ENCODE peak calls at places on chromosomes 12 and 14, in nine cellular contexts. One of them, this sample, is unnamed.

GRCh38 chr12:97022831-97023230 is 115.8 kb downstream of the NEDD1 start:
- DNase-seq in type B pancreatic cell: no peak
- DNase-seq in SK-N-SH: no peak
- DNase-seq in body of pancreas: no peak
- DNase-seq in A549: no peak
- DNase-seq in fibroblast of lung: no peak
- DNase-seq in AG04450: no peak
- DNase-seq in foreskin fibroblast: no peak
- DNase-seq in cardiac muscle cell: no peak
- DNase-seq in this sample: no peak

GRCh38 chr14:94307410-94307992 is 14.4 kb upstream of the SERPINA10 start:
- DNase-seq in A549: peak
- DNase-seq in foreskin fibroblast: peak
- DNase-seq in AG04450: no peak
- DNase-seq in fibroblast of lung: no peak
- DNase-seq in SK-N-SH: no peak
- DNase-seq in cardiac muscle cell: no peak
- DNase-seq in body of pancreas: no peak
- DNase-seq in type B pancreatic cell: no peak
- DNase-seq in this sample: no peak

GRCh38 chr14:60166144-60166543 is 946 bp upstream of the DHRS7 start:
- DNase-seq in cardiac muscle cell: no peak
- DNase-seq in A549: no peak
- DNase-seq in AG04450: no peak
- DNase-seq in type B pancreatic cell: no peak
- DNase-seq in body of pancreas: no peak
- DNase-seq in fibroblast of lung: no peak
- DNase-seq in SK-N-SH: no peak
- DNase-seq in foreskin fibroblast: peak
- DNase-seq in this sample: no peak

GRCh38 chr12:46516238-46516932 is 143.8 kb upstream of the SLC38A2 start:
- DNase-seq in AG04450: no peak
- DNase-seq in type B pancreatic cell: no peak
- DNase-seq in A549: no peak
- DNase-seq in body of pancreas: no peak
- DNase-seq in foreskin fibroblast: no peak
- DNase-seq in SK-N-SH: no peak
- DNase-seq in cardiac muscle cell: no peak
- DNase-seq in fibroblast of lung: no peak
- DNase-seq in this sample: no peak

GRCh38 chr12:1776139-1776975 is 44.0 kb upstream of the LRTM2 start:
- DNase-seq in A549: peak
- DNase-seq in foreskin fibroblast: peak
- DNase-seq in body of pancreas: no peak
- DNase-seq in AG04450: no peak
- DNase-seq in SK-N-SH: peak
- DNase-seq in fibroblast of lung: no peak
- DNase-seq in type B pancreatic cell: no peak
- DNase-seq in cardiac muscle cell: peak
- DNase-seq in this sample: no peak

GRCh38 chr12:45407188-45407850 is 191.4 kb downstream of the ANO6 start:
- DNase-seq in body of pancreas: peak
- DNase-seq in fibroblast of lung: peak
- DNase-seq in cardiac muscle cell: peak
- DNase-seq in A549: no peak
- DNase-seq in SK-N-SH: no peak
- DNase-seq in AG04450: peak
- DNase-seq in type B pancreatic cell: no peak
- DNase-seq in foreskin fibroblast: no peak
- DNase-seq in this sample: no peak

GRCh38 chr12:83074495-83074894 is 387.8 kb downstream of the TMTC2 start:
- DNase-seq in fibroblast of lung: no peak
- DNase-seq in foreskin fibroblast: no peak
- DNase-seq in cardiac muscle cell: no peak
- DNase-seq in type B pancreatic cell: no peak
- DNase-seq in A549: peak
- DNase-seq in body of pancreas: no peak
- DNase-seq in SK-N-SH: no peak
- DNase-seq in AG04450: no peak
- DNase-seq in this sample: no peak

GRCh38 chr12:64450711-64451486 is 1.0 kb upstream of the TBK1 start:
- DNase-seq in fibroblast of lung: peak
- DNase-seq in foreskin fibroblast: peak
- DNase-seq in AG04450: no peak
- DNase-seq in SK-N-SH: peak
- DNase-seq in A549: no peak
- DNase-seq in type B pancreatic cell: no peak
- DNase-seq in cardiac muscle cell: peak
- DNase-seq in body of pancreas: no peak
- DNase-seq in this sample: no peak

GRCh38 chr12:4267904-4268548 is 5.5 kb upstream of the CCND2 start:
- DNase-seq in body of pancreas: no peak
- DNase-seq in cardiac muscle cell: no peak
- DNase-seq in AG04450: no peak
- DNase-seq in type B pancreatic cell: no peak
- DNase-seq in A549: no peak
- DNase-seq in fibroblast of lung: peak
- DNase-seq in foreskin fibroblast: no peak
- DNase-seq in SK-N-SH: no peak
- DNase-seq in this sample: no peak

GRCh38 chr14:76772300-76773187 is 11.3 kb downstream of the VASH1 start:
- DNase-seq in AG04450: peak
- DNase-seq in fibroblast of lung: peak
- DNase-seq in SK-N-SH: no peak
- DNase-seq in type B pancreatic cell: peak
- DNase-seq in cardiac muscle cell: peak
- DNase-seq in body of pancreas: no peak
- DNase-seq in A549: no peak
- DNase-seq in foreskin fibroblast: peak
- DNase-seq in this sample: no peak

GRCh38 chr12:132294121-132295034 is 35.0 kb downstream of the GALNT9 start:
- DNase-seq in AG04450: no peak
- DNase-seq in fibroblast of lung: no peak
- DNase-seq in type B pancreatic cell: no peak
- DNase-seq in foreskin fibroblast: no peak
- DNase-seq in A549: no peak
- DNase-seq in body of pancreas: no peak
- DNase-seq in cardiac muscle cell: no peak
- DNase-seq in SK-N-SH: no peak
- DNase-seq in this sample: no peak

GRCh38 chr14:88468396-88468795 is 82.9 kb downstream of the SPATA7 start:
- DNase-seq in cardiac muscle cell: peak
- DNase-seq in body of pancreas: no peak
- DNase-seq in foreskin fibroblast: peak
- DNase-seq in type B pancreatic cell: no peak
- DNase-seq in fibroblast of lung: peak
- DNase-seq in AG04450: peak
- DNase-seq in A549: no peak
- DNase-seq in SK-N-SH: no peak
- DNase-seq in this sample: no peak

GRCh38 chr14:58637391-58638230 is at the start of gene DACT1:
- DNase-seq in fibroblast of lung: peak
- DNase-seq in body of pancreas: peak
- DNase-seq in SK-N-SH: peak
- DNase-seq in cardiac muscle cell: peak
- DNase-seq in foreskin fibroblast: peak
- DNase-seq in A549: peak
- DNase-seq in type B pancreatic cell: peak
- DNase-seq in AG04450: peak
- DNase-seq in this sample: peak

GRCh38 chr14:58638231-58639205 is 756 bp downstream of the DACT1 start:
- DNase-seq in fibroblast of lung: peak
- DNase-seq in SK-N-SH: peak
- DNase-seq in foreskin fibroblast: peak
- DNase-seq in type B pancreatic cell: no peak
- DNase-seq in A549: peak
- DNase-seq in body of pancreas: peak
- DNase-seq in AG04450: no peak
- DNase-seq in cardiac muscle cell: peak
- DNase-seq in this sample: no peak

GRCh38 chr14:58640959-58641358 is 3.2 kb downstream of the DACT1 start:
- DNase-seq in foreskin fibroblast: no peak
- DNase-seq in fibroblast of lung: no peak
- DNase-seq in type B pancreatic cell: no peak
- DNase-seq in AG04450: no peak
- DNase-seq in A549: no peak
- DNase-seq in cardiac muscle cell: no peak
- DNase-seq in body of pancreas: no peak
- DNase-seq in SK-N-SH: no peak
- DNase-seq in this sample: no peak

GRCh38 chr14:58641509-58641908 is 3.7 kb downstream of the DACT1 start:
- DNase-seq in A549: no peak
- DNase-seq in cardiac muscle cell: no peak
- DNase-seq in body of pancreas: no peak
- DNase-seq in fibroblast of lung: no peak
- DNase-seq in SK-N-SH: no peak
- DNase-seq in AG04450: no peak
- DNase-seq in type B pancreatic cell: no peak
- DNase-seq in foreskin fibroblast: no peak
- DNase-seq in this sample: no peak

DNA sequence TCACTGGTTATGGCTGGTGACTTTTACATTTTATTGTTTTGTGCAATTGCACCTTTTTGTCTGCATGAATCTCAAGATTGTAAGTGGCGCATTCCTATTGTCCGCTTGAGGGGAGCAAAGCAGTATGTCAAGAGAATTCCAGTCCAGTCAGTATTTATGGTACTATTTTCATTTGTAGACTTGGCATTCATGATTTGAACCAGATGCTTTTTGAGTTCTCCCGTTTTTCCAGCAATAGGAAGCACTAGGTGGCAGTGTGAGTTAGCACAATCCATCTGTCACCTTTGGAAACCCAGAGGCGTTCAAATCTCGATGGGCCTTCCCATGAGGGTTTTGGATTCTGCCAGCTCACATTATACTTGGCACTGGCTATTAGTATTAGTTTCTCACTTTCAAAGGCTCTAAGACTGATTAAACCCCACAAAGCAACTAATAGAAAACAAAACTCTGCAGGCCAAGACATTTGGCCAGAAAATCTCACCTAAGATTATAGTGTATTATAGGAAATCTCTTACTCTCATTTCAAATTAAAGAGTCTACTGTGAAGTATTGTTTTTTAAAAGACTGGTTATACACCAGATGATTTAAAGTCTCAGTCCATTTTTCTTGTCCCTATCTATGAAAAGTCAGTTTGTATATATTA is 2.2 kb downstream of the DACT1 start:
- DNase-seq in fibroblast of lung: peak
- DNase-seq in SK-N-SH: peak
- DNase-seq in A549: peak
- DNase-seq in AG04450: peak
- DNase-seq in cardiac muscle cell: peak
- DNase-seq in body of pancreas: peak
- DNase-seq in type B pancreatic cell: no peak
- DNase-seq in foreskin fibroblast: peak
- DNase-seq in this sample: no peak
- TF ChIP-seq CTCF in fibroblast of lung: peak
- TF ChIP-seq CTCF in SK-N-SH: peak
- TF ChIP-seq CTCF in A549: peak
- TF ChIP-seq CTCF in AG04450: peak
- TF ChIP-seq CTCF in cardiac muscle cell: peak
- TF ChIP-seq CTCF in body of pancreas: no peak
- TF ChIP-seq CTCF in type B pancreatic cell: peak
- TF ChIP-seq CTCF in foreskin fibroblast: peak
- TF ChIP-seq CTCF in this sample: no peak

GRCh38 chr14:93104961-93105360 is 10.8 kb downstream of the ITPK1 start:
- DNase-seq in body of pancreas: no peak
- DNase-seq in fibroblast of lung: no peak
- DNase-seq in SK-N-SH: no peak
- DNase-seq in foreskin fibroblast: no peak
- DNase-seq in AG04450: no peak
- DNase-seq in A549: no peak
- DNase-seq in cardiac muscle cell: no peak
- DNase-seq in type B pancreatic cell: no peak
- DNase-seq in this sample: no peak
- TF ChIP-seq CTCF in body of pancreas: no peak
- TF ChIP-seq CTCF in fibroblast of lung: no peak
- TF ChIP-seq CTCF in SK-N-SH: no peak
- TF ChIP-seq CTCF in foreskin fibroblast: no peak
- TF ChIP-seq CTCF in AG04450: peak
- TF ChIP-seq CTCF in A549: no peak
- TF ChIP-seq CTCF in cardiac muscle cell: no peak
- TF ChIP-seq CTCF in type B pancreatic cell: no peak
- TF ChIP-seq CTCF in this sample: no peak

DNA sequence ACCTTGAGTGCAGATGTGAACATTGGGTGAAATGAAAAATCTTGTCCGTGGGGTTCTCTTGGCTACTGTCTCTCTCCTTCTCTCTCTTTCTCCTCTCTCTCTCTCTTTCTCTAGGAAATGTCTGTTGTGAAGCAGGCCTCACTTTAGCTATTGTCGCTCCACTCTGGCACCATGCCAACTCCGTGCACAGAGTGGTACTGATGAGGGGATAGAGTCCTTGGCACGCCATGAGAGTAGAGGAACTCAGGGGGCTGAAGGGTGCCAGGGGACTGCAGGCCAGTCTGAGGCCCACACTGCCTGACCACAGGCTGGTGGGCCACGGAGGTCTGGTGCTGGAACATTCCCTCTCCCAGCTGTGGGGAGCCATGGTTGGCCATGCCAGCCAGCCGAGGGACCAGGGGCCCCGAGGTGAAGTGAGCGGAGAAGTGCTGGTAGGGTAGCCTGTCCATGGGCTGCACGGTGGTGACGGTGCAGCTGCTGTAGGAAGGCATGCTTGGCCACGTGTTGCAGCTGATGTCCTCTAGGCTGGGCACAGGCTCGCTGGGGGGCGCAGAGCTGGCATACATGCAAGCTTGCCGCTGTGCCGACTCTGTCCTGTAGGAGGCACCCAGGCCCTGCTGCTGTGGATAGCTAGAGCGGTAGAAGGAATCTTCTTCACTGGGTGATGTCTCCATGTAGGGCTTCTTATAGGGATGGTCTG is 50.4 kb downstream of the TBX5 start:
- DNase-seq in fibroblast of lung: peak
- DNase-seq in foreskin fibroblast: peak
- DNase-seq in AG04450: no peak
- DNase-seq in type B pancreatic cell: no peak
- DNase-seq in body of pancreas: peak
- DNase-seq in cardiac muscle cell: peak
- DNase-seq in A549: peak
- DNase-seq in SK-N-SH: peak
- DNase-seq in this sample: no peak
- TF ChIP-seq CTCF in fibroblast of lung: peak
- TF ChIP-seq CTCF in foreskin fibroblast: peak
- TF ChIP-seq CTCF in AG04450: peak
- TF ChIP-seq CTCF in type B pancreatic cell: no peak
- TF ChIP-seq CTCF in body of pancreas: no peak
- TF ChIP-seq CTCF in cardiac muscle cell: peak
- TF ChIP-seq CTCF in A549: no peak
- TF ChIP-seq CTCF in SK-N-SH: no peak
- TF ChIP-seq CTCF in this sample: no peak

GRCh38 chr14:33908540-33909223 is 42.2 kb downstream of the EGLN3 start:
- DNase-seq in fibroblast of lung: no peak
- DNase-seq in A549: peak
- DNase-seq in SK-N-SH: no peak
- DNase-seq in cardiac muscle cell: no peak
- DNase-seq in foreskin fibroblast: no peak
- DNase-seq in type B pancreatic cell: no peak
- DNase-seq in AG04450: no peak
- DNase-seq in body of pancreas: no peak
- DNase-seq in this sample: no peak
- TF ChIP-seq CTCF in fibroblast of lung: no peak
- TF ChIP-seq CTCF in A549: no peak
- TF ChIP-seq CTCF in SK-N-SH: peak
- TF ChIP-seq CTCF in cardiac muscle cell: no peak
- TF ChIP-seq CTCF in foreskin fibroblast: no peak
- TF ChIP-seq CTCF in type B pancreatic cell: no peak
- TF ChIP-seq CTCF in AG04450: no peak
- TF ChIP-seq CTCF in body of pancreas: no peak
- TF ChIP-seq CTCF in this sample: no peak

This sample was measured in activated B cell treated with CpG ODN at 0.5 μM for 24 hours.